ENCODE peak calls at places on chromosomes 4 and X, in four cellular contexts. K is dorsolateral prefrontal cortex, G is heart left ventricle, R is PC-3. N is an unnamed sample. For H3K27me3, the result is how much of the 10 kb centered on the place peaks cover.

GRCh38 chr4:67273676-67274075 is 271.6 kb downstream of the CENPC start:
- DNase-seq in K (no peak), G (no peak), R (peak), N (no peak)

GRCh38 chrX:153601511-153602110 is 2.7 kb upstream of the CCNQ start:
- DNase-seq in K (no peak), G (no peak), R (no peak), N (no peak)

GRCh38 chr4:4574792-4575191 is 32.9 kb upstream of the STX18 start:
- DNase-seq in K (no peak), G (peak), R (peak), N (peak)

GRCh38 chr4:92047209-92047877 is 256.4 kb upstream of the GRID2 start:
- DNase-seq in K (no peak), G (no peak), R (peak), N (no peak)

GRCh38 chr4:125313497-125313896 is 1.3 kb upstream of the FAT4 start:
- DNase-seq in K (no peak), G (no peak), R (peak), N (no peak)

GRCh38 chr4:1767770-1768366 is 25.2 kb upstream of the FGFR3 start:
- DNase-seq in K (no peak), G (no peak), R (no peak), N (no peak)

GRCh38 chrX:56554870-56555269 is 8.6 kb upstream of the UBQLN2 start:
- DNase-seq in K (no peak), G (no peak), R (no peak), N (no peak)

GRCh38 chr4:60822986-60823385 is 377.1 kb upstream of the ADGRL3 start:
- DNase-seq in K (no peak), G (no peak), R (no peak), N (no peak)

GRCh38 chr4:105741548-105741947 is 33.0 kb downstream of the GSTCD start:
- DNase-seq in K (no peak), G (no peak), R (no peak), N (no peak)

GRCh38 chrX:15675490-15675921 is 10.9 kb upstream of the CLTRN start:
- DNase-seq in K (peak), G (peak), R (peak), N (peak)

GRCh38 chr4:65865489-65865888 is 195.2 kb upstream of the EPHA5 start:
- DNase-seq in K (no peak), G (no peak), R (peak), N (no peak)

GRCh38 chr4:122100508-122100907 is 51.6 kb upstream of the BLTP1 start:
- DNase-seq in K (no peak), G (no peak), R (no peak), N (no peak)

GRCh38 chrX:40749874-40750273 is 14.5 kb upstream of the MED14 start:
- DNase-seq in K (no peak), G (no peak), R (no peak), N (no peak)

GRCh38 chrX:110241816-110242215 is 76.1 kb downstream of the AMMECR1 start:
- DNase-seq in K (no peak), G (peak), R (peak), N (no peak)

GRCh38 chrX:150753968-150754367 is 60.8 kb downstream of the MTMR1 start:
- DNase-seq in K (no peak), G (no peak), R (no peak), N (no peak)

GRCh38 chrX:109911046-109911445 is 91.9 kb upstream of the TMEM164 start:
- DNase-seq in K (no peak), G (no peak), R (peak), N (no peak)

GRCh38 chr4:13522282-13523104 is 21.8 kb downstream of the NKX3-2 start:
- DNase-seq in K (no peak), G (no peak), R (no peak), N (no peak)

GRCh38 chr4:120731561-120731960 is 191.0 kb downstream of the PRDM5 start:
- DNase-seq in K (no peak), G (no peak), R (no peak), N (no peak)

GRCh38 chrX:134542485-134542884 is 82.5 kb downstream of the HPRT1 start:
- DNase-seq in K (no peak), G (no peak), R (peak), N (no peak)

GRCh38 chr4:76637704-76638361 is 202.8 kb downstream of the SHROOM3 start:
- DNase-seq in K (no peak), G (no peak), R (peak), N (no peak)

GRCh38 chr4:61805237-61805636 is 605.1 kb downstream of the ADGRL3 start:
- DNase-seq in K (no peak), G (no peak), R (no peak), N (no peak)

GRCh38 chr4:127708985-127709384 is 21.2 kb upstream of the SLC25A31 start:
- DNase-seq in K (no peak), G (peak), R (peak), N (no peak)

GRCh38 chrX:22652596-22652995 is 347.2 kb upstream of the DDX53 start:
- DNase-seq in K (peak), G (no peak), R (peak), N (no peak)

GRCh38 chr4:2244947-2245786 is 3.2 kb upstream of the HAUS3 start:
- DNase-seq in K (no peak), G (no peak), R (no peak), N (no peak)

GRCh38 chrX:107827852-107828251 is 2.2 kb downstream of the MID2 start:
- DNase-seq in K (no peak), G (no peak), R (no peak), N (no peak)

GRCh38 chrX:124289443-124289842 is 43.0 kb upstream of the TEX13D start:
- DNase-seq in K (no peak), G (no peak), R (no peak), N (no peak)

GRCh38 chr4:141102367-141102766 is 30.9 kb downstream of the RNF150 start:
- DNase-seq in K (no peak), G (no peak), R (peak), N (no peak)

GRCh38 chrX:103153661-103154060 is 60.7 kb upstream of the NXF3 start:
- DNase-seq in K (no peak), G (no peak), R (peak), N (no peak)

GRCh38 chrX:13764765-13765164 is 30.2 kb downstream of the OFD1 start:
- DNase-seq in K (peak), G (no peak), R (no peak), N (no peak)

GRCh38 chr4:13322681-13323101 is 161.4 kb downstream of the RAB28 start:
- DNase-seq in K (no peak), G (no peak), R (no peak), N (no peak)

GRCh38 chrX:19514791-19515614 is at the start of gene MAP3K15:
- DNase-seq in K (no peak), G (no peak), R (peak), N (peak)

GRCh38 chrX:74535633-74536141 is 78.7 kb downstream of the RLIM start:
- DNase-seq in K (peak), G (peak), R (peak), N (peak)

GRCh38 chrX:38205037-38205436 is 15.6 kb downstream of the SRPX start:
- DNase-seq in K (no peak), G (no peak), R (no peak), N (no peak)

GRCh38 chr4:100742045-100742444 is 224.2 kb upstream of the EMCN start:
- DNase-seq in K (no peak), G (no peak), R (peak), N (no peak)

GRCh38 chr4:80035336-80035735 is 37.7 kb downstream of the ANTXR2 start:
- DNase-seq in K (no peak), G (no peak), R (no peak), N (no peak)

GRCh38 chrX:34734383-34734782 is 77.3 kb upstream of the TMEM47 start:
- DNase-seq in K (no peak), G (no peak), R (peak), N (no peak)

GRCh38 chr4:152554742-152555141 is 18.9 kb upstream of the FBXW7 start:
- DNase-seq in K (no peak), G (no peak), R (no peak), N (no peak)

GRCh38 chr4:40688446-40689095 is 58.9 kb upstream of the RBM47 start:
- DNase-seq in K (no peak), G (no peak), R (peak), N (no peak)

GRCh38 chr4:159508917-159509500 is 406.1 kb downstream of the RAPGEF2 start:
- DNase-seq in K (no peak), G (no peak), R (peak), N (no peak)

DNA sequence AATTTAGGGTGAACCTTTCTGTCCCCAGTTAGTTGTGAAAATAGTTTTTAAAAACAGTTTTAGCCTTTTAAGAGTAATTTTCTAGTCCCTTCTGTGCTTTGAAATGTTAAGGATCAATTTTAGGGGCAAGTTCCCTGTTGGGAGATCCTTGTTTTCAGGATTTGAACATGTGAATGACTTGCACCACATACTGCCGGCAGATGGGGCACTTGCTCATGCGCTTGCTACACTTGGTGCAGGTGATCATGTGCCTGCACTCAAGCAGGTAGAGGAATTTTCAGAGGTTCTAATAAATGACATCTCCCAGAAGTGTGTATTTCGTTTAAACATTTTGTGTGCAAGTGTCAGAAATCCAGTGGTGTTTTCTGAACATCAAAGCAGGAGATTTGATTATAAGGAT is 195.9 kb downstream of the CHM start:
- DNase-seq in K (no peak), G (no peak), R (peak), N (no peak)
- TF ChIP-seq CTCF in K (no peak), G (peak), R (peak), N (no peak)

GRCh38 chr4:139554726-139555072 is 1.3 kb downstream of the SETD7 start:
- DNase-seq in K (no peak), G (no peak), R (no peak), N (no peak)
- H3K27me3 ChIP-seq in K (under half), G (under half), R (under half), N (under half)

DNA sequence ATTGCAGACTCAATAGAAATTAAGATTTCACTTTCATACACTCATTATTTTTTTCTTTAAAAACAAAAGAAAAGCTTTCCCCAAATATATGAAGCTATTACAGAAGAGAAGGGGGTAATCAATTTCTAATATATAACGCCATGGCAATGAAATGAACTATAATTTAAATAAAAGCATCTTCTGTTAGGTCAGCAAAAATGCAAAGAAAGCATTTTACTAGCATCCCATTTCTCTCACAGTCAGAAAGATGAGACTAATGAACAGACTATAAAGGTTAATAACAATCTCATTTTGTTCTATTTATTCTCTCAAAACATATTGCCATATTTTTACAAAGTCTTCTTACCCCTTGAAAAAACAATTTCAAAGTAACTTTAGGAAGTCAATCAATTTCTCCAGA is 89.0 kb downstream of the TRIML1 start:
- DNase-seq in K (no peak), G (no peak), R (no peak), N (no peak)
- H3K27ac ChIP-seq in K (no peak), G (no peak), R (no peak), N (no peak)

DNA sequence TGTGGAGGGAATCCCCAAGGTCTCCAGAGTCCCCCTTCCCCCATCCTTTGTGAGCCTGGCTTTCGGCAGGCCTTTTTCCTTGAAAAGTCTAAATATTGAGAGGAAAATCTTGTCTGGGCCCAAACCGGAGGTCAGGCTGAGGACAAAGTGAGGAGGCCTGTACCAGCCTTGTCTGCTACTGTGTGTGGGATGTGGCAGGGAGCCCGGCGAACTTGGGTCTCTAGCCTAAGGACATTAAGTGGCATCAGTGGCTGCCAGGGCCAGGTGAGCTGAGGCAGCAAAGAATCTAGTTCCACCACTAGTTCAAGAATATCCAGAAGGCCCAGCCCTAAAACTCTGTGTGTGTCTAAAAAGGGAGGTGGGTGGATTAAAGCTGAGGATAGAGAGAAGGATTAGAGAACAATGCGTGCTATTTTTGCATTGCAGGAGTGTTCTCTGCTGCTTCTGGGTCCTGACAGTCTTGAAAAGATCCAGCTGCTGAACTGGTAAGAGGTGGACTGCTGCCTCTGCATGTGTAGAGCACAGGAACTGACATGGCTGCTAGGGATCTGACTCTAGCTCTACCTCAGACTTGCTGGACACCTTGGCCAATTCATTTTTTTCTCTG is 1.2 kb upstream of the AMER1 start:
- DNase-seq in K (no peak), G (no peak), R (no peak), N (no peak)
- TF ChIP-seq CTCF in K (no peak), G (no peak), R (no peak), N (no peak)

GRCh38 chrX:72301781-72302180 is 3.9 kb downstream of the CITED1 start:
- DNase-seq in K (no peak), G (no peak), R (no peak), N (no peak)
- H3K27me3 ChIP-seq in K (half or more), G (under half), R (under half), N (under half)

GRCh38 chr4:88660446-88661294 is 37.0 kb downstream of the NAP1L5 start:
- DNase-seq in K (no peak), G (no peak), R (peak), N (no peak)
- H3K27ac ChIP-seq in K (no peak), G (no peak), R (peak), N (no peak)

DNA sequence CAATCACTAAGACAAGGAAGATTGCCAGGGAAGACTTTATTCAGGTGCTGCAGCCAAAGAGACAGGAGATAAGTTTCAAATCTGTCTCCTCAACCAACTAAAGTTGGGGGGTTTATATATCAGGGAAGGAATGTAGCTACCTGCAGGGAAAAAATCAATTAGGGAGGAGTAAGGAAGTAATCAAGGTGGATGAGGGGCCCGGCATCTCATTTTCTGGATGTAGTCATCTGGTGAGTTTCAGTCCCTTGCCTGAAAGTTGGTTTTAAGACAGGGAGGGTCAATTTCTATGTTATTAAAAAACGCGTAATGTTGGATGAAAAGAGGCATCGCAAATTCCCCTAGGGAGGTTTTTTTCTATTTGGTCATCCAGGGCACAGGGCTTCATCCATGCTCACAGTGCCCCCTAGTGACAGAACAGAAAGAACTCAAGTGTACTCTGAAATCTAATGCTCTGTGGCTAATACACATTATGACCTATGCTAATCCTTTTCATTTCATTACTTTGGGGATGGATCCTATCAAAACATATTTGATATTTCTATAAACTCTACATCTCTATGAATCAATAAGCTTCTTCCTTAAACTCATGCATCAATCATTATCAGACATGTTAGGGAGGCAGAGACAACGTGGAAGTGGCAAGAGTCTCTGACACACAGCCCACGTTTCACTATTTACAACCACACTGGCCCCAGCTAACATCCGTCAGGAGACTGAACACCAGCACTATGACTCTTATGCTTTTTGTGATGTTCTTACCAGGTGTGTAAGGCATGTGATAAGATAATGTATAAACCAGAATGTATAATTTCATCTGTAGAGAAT is 1577.0 kb upstream of the TENM3 start:
- DNase-seq in K (no peak), G (no peak), R (peak), N (no peak)
- TF ChIP-seq CTCF in K (peak), G (peak), R (peak), N (peak)

DNA sequence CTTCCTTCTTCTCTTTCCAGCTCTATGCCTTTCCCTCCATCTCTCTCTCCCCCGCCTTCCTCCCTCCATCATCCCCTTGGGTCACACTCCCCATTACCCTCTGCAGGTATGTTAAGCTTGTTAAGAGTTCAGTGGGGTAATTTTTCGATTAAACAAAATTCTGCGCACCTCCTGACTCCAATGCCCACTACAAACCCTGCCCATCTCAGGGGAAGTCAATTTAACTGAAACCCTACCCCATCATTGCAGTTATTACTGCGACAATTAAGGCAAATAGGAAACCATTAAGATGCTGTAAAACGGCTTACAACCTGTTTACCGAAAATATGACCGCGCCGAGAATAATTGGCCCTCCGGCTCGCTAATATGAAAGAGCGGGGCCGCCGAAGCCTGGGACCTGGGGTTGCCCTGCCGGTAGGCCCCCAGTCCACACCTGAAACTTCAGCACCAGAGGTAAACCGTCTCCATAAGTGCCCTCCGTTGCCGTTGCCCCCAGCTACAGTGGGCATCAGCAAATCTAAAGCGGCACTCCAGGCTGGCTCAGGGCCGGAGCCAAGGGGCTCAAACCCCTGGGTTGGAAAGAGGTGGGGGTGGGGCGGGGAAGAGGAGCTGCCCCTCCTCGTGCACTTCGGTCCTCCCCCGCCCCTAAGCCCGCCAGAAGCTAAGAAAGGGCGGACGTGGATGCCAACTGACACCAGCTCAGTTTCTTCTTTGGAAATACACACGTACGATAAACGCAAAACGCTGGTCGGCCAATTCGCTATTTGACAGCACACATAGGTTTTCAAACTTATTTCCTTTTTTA is 4.8 kb downstream of the ARX start:
- DNase-seq in K (no peak), G (no peak), R (no peak), N (no peak)
- H3K27me3 ChIP-seq in K (half or more), G (half or more), R (half or more), N (under half)

GRCh38 chrX:115366535-115366934 is 77.0 kb downstream of the LUZP4 start:
- DNase-seq in K (no peak), G (no peak), R (no peak), N (no peak)
- H3K27ac ChIP-seq in K (no peak), G (no peak), R (no peak), N (no peak)

GRCh38 chr4:118082182-118082581 is 47.9 kb downstream of the NDST3 start:
- DNase-seq in K (no peak), G (no peak), R (no peak), N (no peak)

GRCh38 chr4:118077767-118078105 is 43.5 kb downstream of the NDST3 start:
- DNase-seq in K (no peak), G (no peak), R (no peak), N (no peak)

GRCh38 chr4:118076958-118077766 is 42.9 kb downstream of the NDST3 start:
- DNase-seq in K (no peak), G (no peak), R (peak), N (no peak)
- TF ChIP-seq CTCF in K (no peak), G (peak), R (peak), N (no peak)

N was measured in tibial artery.